ENCODE peak calls at places on chromosomes 5 and 9, in five cellular contexts. O is NCI-H1436 treated with DMSO at 0.1 percent for 48 hours; R is Ammon's horn; D is stimulated activated CD8-positive, alpha-beta memory T cell treated with anti-CD3 and anti-CD28 coated beads, Interleukin-15, amount 100 ng/mL, for 1 hour; I is epithelial cell of esophagus. Q is an unnamed sample.
A peak's percentile ranks its signal among the peaks of the same experiment; 100 is the strongest.

GRCh38 chr5:154467655-154468354 is 10.2 kb downstream of the HAND1 start:
- DNase-seq in O (no peak), R (peak; percentile 80), D (peak; percentile 57), I (peak; percentile 72), Q (peak; percentile 60)

GRCh38 chr5:174724484-174725260 is at the start of gene MSX2:
- DNase-seq in O (no peak), R (peak; percentile 87), D (no peak), I (peak; percentile 40), Q (no peak)

GRCh38 chr5:180801596-180802324 is 846 bp downstream of the MGAT1 start:
- DNase-seq in O (no peak), R (no peak), D (no peak), I (no peak), Q (no peak)

GRCh38 chr5:93782978-93783377 is 41.6 kb upstream of the POU5F2 start:
- DNase-seq in O (no peak), R (no peak), D (no peak), I (no peak), Q (no peak)

GRCh38 chr9:114504341-114505186 is 709 bp downstream of the WHRN start:
- DNase-seq in O (no peak), R (peak; percentile 61), D (no peak), I (peak; percentile 34), Q (peak; percentile 30)

GRCh38 chr5:181221105-181221791 is 1.8 kb upstream of the TRIM41 start:
- DNase-seq in O (no peak), R (no peak), D (no peak), I (peak; percentile 23), Q (no peak)

GRCh38 chr5:32814620-32815019 is 103.5 kb downstream of the NPR3 start:
- DNase-seq in O (no peak), R (no peak), D (no peak), I (peak; percentile 70), Q (no peak)

GRCh38 chr5:62931081-62931480 is 352.5 kb downstream of the LRRC70 start:
- DNase-seq in O (no peak), R (no peak), D (no peak), I (no peak), Q (no peak)

GRCh38 chr9:137694962-137695875 is 76.4 kb downstream of the EHMT1 start:
- DNase-seq in O (no peak), R (peak; percentile 87), D (no peak), I (no peak), Q (no peak)

GRCh38 chr5:100901851-100902341 is 1.2 kb downstream of the ST8SIA4 start:
- DNase-seq in O (no peak), R (peak; percentile 64), D (no peak), I (peak; percentile 33), Q (peak; percentile 24)

GRCh38 chr9:136252281-136252680 is 6.7 kb upstream of the QSOX2 start:
- DNase-seq in O (no peak), R (no peak), D (no peak), I (no peak), Q (no peak)

GRCh38 chr9:35749515-35750255 is 598 bp downstream of the RGP1 start:
- DNase-seq in O (no peak), R (peak; percentile 44), D (no peak), I (peak; percentile 40), Q (no peak)

GRCh38 chr5:180910735-180911134 is 11.8 kb downstream of the BTNL8 start:
- DNase-seq in O (no peak), R (peak; percentile 51), D (no peak), I (peak; percentile 5), Q (no peak)

GRCh38 chr5:133083901-133084300 is 32.1 kb downstream of the HSPA4 start:
- DNase-seq in O (no peak), R (no peak), D (no peak), I (no peak), Q (no peak)

GRCh38 chr5:179475211-179475840 is 75.0 kb upstream of the RUFY1 start:
- DNase-seq in O (no peak), R (no peak), D (no peak), I (no peak), Q (no peak)

GRCh38 chr5:139762624-139763170 is 32.9 kb upstream of the PSD2 start:
- DNase-seq in O (no peak), R (no peak), D (no peak), I (no peak), Q (no peak)

GRCh38 chr5:141958773-141959172 is 771 bp upstream of the PCDH12 start:
- DNase-seq in O (no peak), R (no peak), D (no peak), I (peak; percentile 68), Q (no peak)

GRCh38 chr5:176521699-176522263 is 15.4 kb downstream of the RNF44 start:
- DNase-seq in O (no peak), R (no peak), D (no peak), I (no peak), Q (no peak)

GRCh38 chr5:141701341-141702119 is 19.5 kb upstream of the ARAP3 start:
- DNase-seq in O (no peak), R (peak; percentile 35), D (no peak), I (no peak), Q (no peak)

GRCh38 chr5:141483842-141484241 is 988 bp upstream of the PCDHGC4 start:
- DNase-seq in O (no peak), R (no peak), D (no peak), I (no peak), Q (no peak)

GRCh38 chr9:75903785-75904360 is 13.4 kb downstream of the PCSK5 start:
- DNase-seq in O (no peak), R (no peak), D (no peak), I (peak; percentile 83), Q (no peak)

GRCh38 chr9:110089681-110090370 is 118.1 kb downstream of the C9orf152 start:
- DNase-seq in O (peak; percentile 25), R (no peak), D (no peak), I (peak; percentile 28), Q (no peak)

GRCh38 chr5:177332896-177333260 is 18.6 kb downstream of the LMAN2 start:
- DNase-seq in O (no peak), R (no peak), D (no peak), I (no peak), Q (no peak)

GRCh38 chr9:131233989-131234388 is 42.3 kb downstream of the FAM78A start:
- DNase-seq in O (no peak), R (no peak), D (no peak), I (no peak), Q (no peak)